ENCODE peak calls at places on chromosomes 2 and 18, in nine cellular contexts. M is spleen, H is colonic mucosa, J is cardiac muscle cell, B is SJSA1, F is breast epithelium, X is lower lobe of right lung, C is fibroblast of lung, R is neural progenitor cell. P is an unnamed sample.

GRCh38 chr2:88669371-88670214 is 21.9 kb upstream of the RPIA start:
- DNase-seq in F (no peak), J (peak; percentile 60), M (no peak), B (no peak), C (peak; percentile 62), H (peak; percentile 31), R (peak; percentile 52), X (no peak), P (no peak)

GRCh38 chr2:96977631-96978195 is 8.7 kb downstream of the FAM178B start:
- DNase-seq in F (no peak), B (peak; percentile 49), R (peak; percentile 24), H (no peak), C (peak; percentile 23), X (no peak), M (no peak), J (peak; percentile 66), P (no peak)

GRCh38 chr18:68494802-68495560 is 219.9 kb downstream of the TMX3 start:
- DNase-seq in H (no peak), J (peak; percentile 95), F (no peak), X (no peak), M (no peak), B (no peak), C (peak; percentile 97), R (no peak), P (peak; percentile 92)

GRCh38 chr2:227942021-227942420 is 70.6 kb downstream of the DAW1 start:
- DNase-seq in J (no peak), X (no peak), C (peak; percentile 5), F (no peak), M (no peak), H (no peak), B (no peak), R (no peak), P (no peak)

GRCh38 chr2:44135771-44136170 is 32.9 kb upstream of the PPM1B start:
- DNase-seq in R (no peak), C (peak; percentile 66), J (peak; percentile 21), M (no peak), F (no peak), X (no peak), H (no peak), B (no peak), P (peak; percentile 21)

GRCh38 chr18:70998490-70998889 is 709.6 kb downstream of the SOCS6 start:
- DNase-seq in J (peak; percentile 41), F (no peak), C (peak; percentile 6), M (no peak), R (peak; percentile 47), H (no peak), B (no peak), X (no peak), P (no peak)

GRCh38 chr2:207311316-207312005 is 145.7 kb upstream of the KLF7 start:
- DNase-seq in M (no peak), R (no peak), B (peak; percentile 40), C (peak; percentile 100), J (peak; percentile 97), H (peak; percentile 28), F (no peak), X (peak; percentile 49), P (peak; percentile 93)

GRCh38 chr18:9403795-9404564 is 69.4 kb downstream of the TWSG1 start:
- DNase-seq in R (peak; percentile 26), J (no peak), M (no peak), X (no peak), C (no peak), B (no peak), H (no peak), F (no peak), P (no peak)

GRCh38 chr18:22214731-22215528 is 45.5 kb downstream of the GATA6 start:
- DNase-seq in M (no peak), C (peak; percentile 59), B (no peak), X (no peak), J (peak; percentile 72), R (no peak), H (no peak), F (no peak), P (no peak)

GRCh38 chr2:239595711-239596110 is 194.9 kb upstream of the HDAC4 start:
- DNase-seq in F (no peak), H (peak; percentile 9), C (no peak), X (peak; percentile 7), R (no peak), B (no peak), M (peak; percentile 47), J (no peak), P (no peak)

GRCh38 chr2:9462313-9462712 is 12.0 kb upstream of the IAH1 start:
- DNase-seq in C (no peak), X (no peak), F (no peak), M (no peak), H (no peak), R (no peak), B (no peak), J (no peak), P (no peak)

GRCh38 chr2:190860985-190861721 is 19.5 kb upstream of the GLS start:
- DNase-seq in M (no peak), H (no peak), C (no peak), B (peak; percentile 55), R (peak; percentile 46), X (no peak), F (no peak), J (no peak), P (no peak)

GRCh38 chr2:45119855-45120254 is 110.6 kb upstream of the SIX2 start:
- DNase-seq in X (no peak), F (no peak), M (no peak), R (no peak), C (peak; percentile 74), H (no peak), B (peak; percentile 87), J (peak; percentile 83), P (peak; percentile 54)

GRCh38 chr18:22302152-22302551 is 115.6 kb downstream of the CTAGE1 start:
- DNase-seq in F (no peak), X (no peak), M (no peak), R (no peak), H (no peak), C (no peak), B (no peak), J (no peak), P (no peak)

GRCh38 chr2:17245921-17246320 is 272.3 kb downstream of the RAD51AP2 start:
- DNase-seq in X (no peak), R (no peak), H (no peak), B (no peak), F (no peak), J (no peak), M (no peak), C (peak; percentile 44), P (no peak)

GRCh38 chr2:201254331-201254730 is 6.0 kb upstream of the CASP8 start:
- DNase-seq in X (peak; percentile 57), C (peak; percentile 68), B (peak; percentile 79), R (no peak), J (peak; percentile 86), M (no peak), H (peak; percentile 63), F (no peak), P (no peak)

GRCh38 chr18:45498270-45498625 is 117.0 kb upstream of the SLC14A2 start:
- DNase-seq in M (no peak), R (no peak), H (no peak), F (no peak), X (no peak), J (no peak), C (no peak), B (no peak), P (no peak)

DNA sequence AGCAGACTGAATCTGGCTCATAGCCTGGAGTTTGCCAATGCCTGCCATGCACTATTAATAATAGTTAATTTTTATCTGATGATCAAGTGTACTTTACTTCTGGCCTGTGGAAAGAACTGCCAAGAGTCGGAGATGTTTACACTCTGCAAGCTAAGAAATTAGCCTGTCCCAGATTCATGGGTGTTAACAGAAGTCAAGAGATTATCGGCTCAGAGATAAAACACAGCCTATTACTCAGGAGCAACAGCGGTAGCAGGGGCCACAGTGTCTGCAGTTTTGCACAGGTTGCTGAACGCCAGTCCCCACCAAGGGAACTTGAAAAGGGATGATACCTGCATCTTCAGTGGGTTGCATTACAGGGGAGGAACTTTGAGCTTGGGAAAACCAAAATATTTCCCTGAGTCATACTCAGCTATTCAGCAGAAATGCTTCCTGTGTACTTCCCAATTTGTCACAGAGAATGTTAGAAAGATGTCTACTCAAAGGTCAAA is 4.3 kb upstream of the ADI1 start:
- DNase-seq in F (no peak), X (no peak), M (no peak), C (peak; percentile 43), J (peak; percentile 43), H (no peak), B (no peak), R (no peak), P (no peak)
- H3K27ac ChIP-seq in F (no peak overlapping the region), X (peak overlapping the region; percentile 53), M (no peak overlapping the region), C (peak overlapping the region; percentile 30), J (peak overlapping the region; percentile 21), H (no peak overlapping the region), B (no peak overlapping the region), R (no peak overlapping the region), P (peak overlapping the region; percentile 47)

DNA sequence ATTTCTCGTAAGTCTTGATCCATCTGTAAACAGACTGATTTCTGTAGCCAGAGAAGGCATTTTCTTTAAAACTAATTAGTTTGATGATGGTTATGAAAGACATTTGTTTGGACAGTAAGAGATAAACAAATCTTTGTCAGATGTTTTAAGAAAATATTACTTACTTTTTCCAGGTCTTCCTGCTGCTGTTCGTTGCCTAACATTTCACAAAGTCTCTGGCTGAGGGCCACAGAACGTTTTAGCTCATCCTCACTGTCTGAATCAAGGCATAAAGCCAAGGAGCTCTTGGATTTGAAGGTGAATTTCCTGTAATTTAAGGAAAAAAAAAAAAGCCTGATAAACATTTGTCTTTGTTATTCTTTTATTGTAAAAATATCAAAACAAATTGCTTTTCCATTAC is 57.8 kb downstream of the VIL1 start:
- DNase-seq in F (no peak), R (no peak), M (no peak), H (no peak), B (no peak), J (peak; percentile 47), X (no peak), C (peak; percentile 34), P (no peak)
- H3K27ac ChIP-seq in F (no peak overlapping the region), R (peak overlapping the region; percentile 16), M (no peak overlapping the region), H (no peak overlapping the region), B (no peak overlapping the region), J (no peak overlapping the region), X (peak overlapping the region; percentile 12), C (no peak overlapping the region), P (no peak overlapping the region)

DNA sequence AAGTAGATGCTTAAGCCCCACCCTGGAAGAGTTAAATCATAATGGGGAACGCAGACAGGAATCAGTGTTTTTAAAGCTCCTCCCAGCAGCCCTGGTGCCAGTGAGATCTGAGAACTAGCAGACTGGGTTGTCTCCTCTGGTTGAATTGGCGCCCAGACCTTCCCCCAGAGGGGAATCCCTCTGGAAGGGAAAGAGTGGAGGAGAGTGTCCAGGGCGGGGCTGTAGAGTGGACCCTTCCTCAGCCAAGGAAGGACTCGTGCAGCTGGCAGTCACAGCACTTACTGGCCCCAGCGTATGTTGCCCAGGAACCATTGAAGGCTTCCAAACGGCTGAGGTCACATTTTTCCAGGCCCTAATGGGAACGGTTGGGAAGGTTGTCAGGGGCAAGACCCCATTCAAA is 62.5 kb downstream of the TGOLN2 start:
- DNase-seq in R (no peak), M (no peak), X (no peak), J (peak; percentile 17), H (no peak), B (no peak), C (no peak), F (no peak), P (no peak)
- H3K27ac ChIP-seq in R (no peak overlapping the region), M (no peak overlapping the region), X (no peak overlapping the region), J (no peak overlapping the region), H (no peak overlapping the region), B (no peak overlapping the region), C (no peak overlapping the region), F (peak overlapping the region; percentile 17), P (no peak overlapping the region)

GRCh38 chr2:171785450-171785849 is 98.2 kb downstream of the DYNC1I2 start:
- DNase-seq in R (no peak), H (no peak), X (no peak), M (no peak), J (no peak), F (no peak), B (no peak), C (no peak), P (no peak)
- H3K27ac ChIP-seq in R (no peak overlapping the region), H (no peak overlapping the region), X (no peak overlapping the region), M (no peak overlapping the region), J (no peak overlapping the region), F (no peak overlapping the region), B (no peak overlapping the region), C (no peak overlapping the region), P (no peak overlapping the region)